ENCODE peak calls at places on chromosomes 3 and 15, in nine cellular contexts. Z is ovary, T is AG04449, B is osteoblast, C is fibroblast of pulmonary artery, M is GM20000, I is endothelial cell, K is progenitor cell of endocrine pancreas, V is RWPE1. P is an unnamed sample.

GRCh38 chr15:53693729-53694533 is 65.5 kb downstream of the WDR72 start:
- DNase-seq in K (no peak), M (no peak), B (no peak), C (no peak), T (no peak), I (no peak), Z (peak), V (no peak), P (no peak)

GRCh38 chr3:101809178-101810022 is 30.4 kb downstream of the NXPE3 start:
- DNase-seq in Z (no peak), K (no peak), V (peak), I (peak), M (no peak), T (no peak), B (peak), C (peak), P (no peak)

GRCh38 chr15:68681836-68682235 is 103.0 kb downstream of the CORO2B start:
- DNase-seq in B (no peak), V (no peak), T (no peak), M (no peak), K (no peak), C (no peak), I (no peak), Z (no peak), P (no peak)

GRCh38 chr3:144187531-144188230 is 216.1 kb downstream of the DIPK2A start:
- DNase-seq in B (no peak), K (no peak), M (no peak), T (peak), C (peak), V (no peak), I (no peak), Z (no peak), P (peak)

GRCh38 chr3:42179110-42179725 is 86.8 kb downstream of the CCK start:
- DNase-seq in M (no peak), B (peak), V (peak), K (no peak), Z (peak), C (peak), I (no peak), T (peak), P (peak)

GRCh38 chr3:161156936-161157335 is 51.8 kb upstream of the B3GALNT1 start:
- DNase-seq in B (no peak), Z (no peak), K (no peak), M (no peak), V (no peak), C (no peak), T (no peak), I (no peak), P (no peak)

GRCh38 chr15:95450413-95450812 is 880.1 kb upstream of the NR2F2 start:
- DNase-seq in Z (no peak), B (no peak), T (no peak), K (no peak), C (no peak), V (no peak), M (no peak), I (no peak), P (no peak)

GRCh38 chr15:51382787-51383186 is 41.3 kb downstream of the GLDN start:
- DNase-seq in C (peak), T (no peak), Z (no peak), B (peak), M (peak), V (peak), K (no peak), I (peak), P (peak)

GRCh38 chr15:28096720-28097431 is 2.2 kb downstream of the OCA2 start:
- DNase-seq in Z (no peak), K (peak), M (no peak), B (peak), T (no peak), V (no peak), C (no peak), I (no peak), P (no peak)

GRCh38 chr3:53802256-53802880 is 43.9 kb downstream of the CHDH start:
- DNase-seq in K (no peak), M (no peak), C (no peak), I (no peak), V (no peak), B (no peak), Z (no peak), T (no peak), P (no peak)

GRCh38 chr15:62770752-62771151 is 271.8 kb upstream of the TPM1 start:
- DNase-seq in M (no peak), Z (no peak), I (no peak), C (peak), K (no peak), T (peak), V (peak), B (peak), P (peak)

GRCh38 chr3:142981108-142981507 is 17.6 kb upstream of the PAQR9 start:
- DNase-seq in M (no peak), I (no peak), B (no peak), V (no peak), C (no peak), K (no peak), T (no peak), Z (no peak), P (no peak)

GRCh38 chr3:153232737-153233330 is 70.8 kb downstream of the RAP2B start:
- DNase-seq in I (no peak), V (no peak), B (peak), K (no peak), C (peak), M (no peak), T (peak), Z (no peak), P (peak)

GRCh38 chr3:7282988-7283387 is 422.1 kb downstream of the GRM7 start:
- DNase-seq in M (no peak), Z (no peak), B (no peak), T (no peak), K (no peak), V (no peak), C (peak), I (no peak), P (no peak)

GRCh38 chr15:93066834-93067648 is 22.0 kb downstream of the RGMA start:
- DNase-seq in K (no peak), M (no peak), C (no peak), I (no peak), T (no peak), B (no peak), V (no peak), Z (no peak), P (no peak)

GRCh38 chr3:62559831-62560445 is 186.6 kb upstream of the FEZF2 start:
- DNase-seq in T (no peak), B (peak), K (no peak), V (no peak), Z (no peak), I (no peak), C (peak), M (no peak), P (peak)

GRCh38 chr3:39255503-39256325 is 24.1 kb downstream of the CX3CR1 start:
- DNase-seq in I (no peak), K (no peak), T (no peak), Z (no peak), V (no peak), B (no peak), C (no peak), M (peak), P (no peak)

GRCh38 chr3:55069950-55070349 is 142.1 kb upstream of the LRTM1 start:
- DNase-seq in B (no peak), T (no peak), Z (no peak), M (no peak), K (no peak), I (no peak), V (no peak), C (no peak), P (no peak)

GRCh38 chr15:90149609-90150340 is 47.5 kb upstream of the IDH2 start:
- DNase-seq in C (no peak), Z (no peak), V (no peak), K (no peak), M (no peak), I (no peak), T (no peak), B (no peak), P (no peak)

GRCh38 chr3:100289339-100289738 is 28.5 kb downstream of the TBC1D23 start:
- DNase-seq in Z (no peak), I (no peak), M (no peak), K (no peak), C (peak), V (no peak), T (no peak), B (no peak), P (no peak)

GRCh38 chr3:46900007-46900292 is 22.4 kb downstream of the PTH1R start:
- DNase-seq in V (no peak), I (no peak), K (no peak), T (no peak), C (no peak), Z (no peak), B (peak), M (no peak), P (no peak)

GRCh38 chr15:101710806-101711205 is 13.5 kb downstream of the TARS3 start:
- DNase-seq in C (peak), Z (no peak), K (no peak), V (peak), I (no peak), M (no peak), B (peak), T (peak), P (peak)

GRCh38 chr3:150202696-150203095 is 205.4 kb upstream of the TSC22D2 start:
- DNase-seq in Z (no peak), I (no peak), T (no peak), C (no peak), B (no peak), M (no peak), K (no peak), V (no peak), P (no peak)

GRCh38 chr3:17023006-17023664 is 138.4 kb downstream of the PLCL2 start:
- DNase-seq in M (peak), K (no peak), C (peak), I (no peak), B (no peak), V (no peak), Z (no peak), T (no peak), P (no peak)

GRCh38 chr3:15478300-15478979 is 43.1 kb downstream of the COLQ start:
- DNase-seq in V (no peak), K (no peak), T (no peak), M (no peak), Z (no peak), I (no peak), B (no peak), C (no peak), P (no peak)

GRCh38 chr3:156473341-156473740 is 81.6 kb downstream of the SSR3 start:
- DNase-seq in T (no peak), K (no peak), I (no peak), M (no peak), B (no peak), Z (no peak), C (no peak), V (no peak), P (no peak)

GRCh38 chr3:156477306-156477705 is 77.6 kb downstream of the SSR3 start:
- DNase-seq in T (no peak), B (no peak), V (no peak), Z (no peak), K (no peak), M (no peak), C (peak), I (no peak), P (peak)

GRCh38 chr3:156471431-156471830 is 83.5 kb downstream of the SSR3 start:
- DNase-seq in B (no peak), K (no peak), C (peak), M (no peak), V (no peak), Z (peak), T (no peak), I (no peak), P (no peak)

GRCh38 chr3:156472150-156472549 is 82.8 kb downstream of the SSR3 start:
- DNase-seq in C (no peak), B (no peak), Z (no peak), I (no peak), V (no peak), T (no peak), M (peak), K (no peak), P (no peak)

DNA sequence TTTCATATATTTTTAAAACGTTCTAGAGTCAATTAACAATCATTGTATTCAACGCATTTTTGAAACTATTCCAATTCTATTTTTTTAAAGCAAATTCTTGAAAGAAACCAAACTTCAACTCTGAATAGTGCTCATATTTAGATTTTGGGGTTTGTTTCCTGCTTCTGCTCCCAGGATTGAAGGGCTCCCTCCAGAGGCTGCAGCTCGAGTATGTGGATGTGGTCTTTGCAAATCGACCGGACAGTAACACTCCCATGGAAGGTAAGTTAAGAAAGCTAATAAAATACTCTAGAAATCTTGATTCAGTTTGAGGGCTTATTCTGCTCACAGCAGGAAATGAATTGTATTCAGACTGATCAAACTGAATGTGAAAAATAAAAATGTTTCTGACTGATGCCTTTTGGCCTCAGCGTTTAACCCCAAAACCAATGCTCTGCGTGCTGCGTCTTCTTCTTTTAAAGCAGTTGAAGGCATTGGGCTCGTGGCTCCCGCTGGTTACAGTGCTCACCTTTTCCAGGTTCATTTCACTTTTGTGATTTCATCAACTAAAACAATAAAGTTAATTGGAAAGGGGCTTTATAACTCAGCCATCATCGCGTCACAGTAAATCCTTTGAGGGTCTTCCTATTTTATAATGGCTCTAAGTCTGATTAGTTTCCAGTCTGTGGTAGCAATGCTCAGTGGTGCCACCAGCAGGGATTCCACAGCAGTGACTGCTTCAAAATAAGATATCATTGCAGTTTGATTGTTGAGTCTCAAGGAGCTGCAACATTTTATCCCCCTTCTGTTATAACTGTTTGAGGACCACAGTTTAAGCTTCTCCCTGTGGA is 80.1 kb downstream of the SSR3 start:
- DNase-seq in I (peak), C (no peak), B (peak), K (no peak), Z (no peak), T (no peak), M (peak), V (no peak), P (no peak)
- TF ChIP-seq CTCF in I (peak), C (peak), B (peak), K (peak), Z (no peak), T (peak), M (peak), V (no peak), P (peak)

GRCh38 chr15:60301024-60301423 is 96.8 kb downstream of the ANXA2 start:
- DNase-seq in I (no peak), B (no peak), M (no peak), K (no peak), T (no peak), C (no peak), Z (no peak), V (peak), P (no peak)

GRCh38 chr15:60297047-60297446 is 100.7 kb downstream of the ANXA2 start:
- DNase-seq in C (no peak), B (no peak), T (no peak), M (no peak), I (no peak), K (no peak), Z (no peak), V (peak), P (no peak)

DNA sequence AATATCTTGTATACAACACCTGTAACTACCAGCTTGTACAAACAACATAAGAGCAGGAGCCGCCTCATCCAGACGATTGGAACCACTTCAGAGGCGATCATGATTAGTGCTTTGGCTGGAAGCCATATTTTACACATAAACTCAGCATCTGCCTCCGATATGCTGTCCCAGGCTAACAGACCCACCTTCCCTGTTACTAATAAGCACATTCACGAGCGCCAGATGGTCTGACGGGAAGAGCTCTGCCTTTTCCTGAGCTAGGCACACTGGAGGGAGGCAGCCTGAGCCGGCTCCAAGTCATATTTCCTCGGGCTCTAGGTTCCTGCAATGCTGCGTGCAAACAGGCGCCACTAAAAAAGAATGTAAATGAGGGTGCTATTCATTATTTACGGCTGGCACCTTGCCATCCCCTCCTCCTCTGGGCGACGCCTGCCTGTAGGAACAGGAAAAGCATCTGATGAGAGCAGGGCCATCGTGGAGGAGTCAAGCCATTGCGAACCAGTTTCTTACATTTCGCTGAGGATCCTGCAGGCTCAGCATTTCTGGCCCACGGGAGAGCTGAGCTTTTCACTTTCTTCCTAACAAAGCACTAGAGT is 98.2 kb downstream of the ANXA2 start:
- DNase-seq in K (no peak), Z (peak), T (no peak), I (no peak), B (no peak), C (peak), V (peak), M (no peak), P (no peak)
- TF ChIP-seq CTCF in K (no peak), Z (no peak), T (peak), I (no peak), B (no peak), C (no peak), V (peak), M (no peak), P (peak)

DNA sequence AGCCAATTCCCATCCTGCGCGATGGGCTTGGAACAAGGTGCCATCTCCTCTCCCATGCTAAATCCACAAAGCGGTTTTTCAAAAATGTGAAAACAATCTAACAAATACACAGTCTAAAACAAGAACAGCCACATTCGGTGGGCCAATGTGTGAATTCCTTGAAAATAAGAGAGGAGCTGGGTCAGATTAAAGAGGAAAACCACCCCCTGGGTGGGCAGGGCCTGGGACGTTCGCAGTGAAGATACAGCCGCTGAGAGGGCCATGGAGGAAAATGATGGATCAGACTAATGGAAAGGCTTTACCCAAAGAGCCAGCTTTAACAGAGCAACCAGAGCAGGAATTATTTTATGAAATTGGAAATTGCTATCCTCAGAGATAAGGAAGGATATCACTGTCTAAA is 27.4 kb downstream of the PRR20G start:
- DNase-seq in C (no peak), M (no peak), T (no peak), B (no peak), Z (no peak), K (no peak), V (no peak), I (no peak), P (no peak)
- TF ChIP-seq CTCF in C (no peak), M (no peak), T (no peak), B (no peak), Z (no peak), K (no peak), V (no peak), I (no peak), P (no peak)

GRCh38 chr3:197802505-197803459 is 11.7 kb downstream of the LRCH3 start:
- DNase-seq in Z (no peak), B (no peak), I (no peak), K (no peak), V (no peak), T (no peak), C (no peak), M (no peak), P (no peak)
- TF ChIP-seq CTCF in Z (no peak), B (peak), I (no peak), K (peak), V (no peak), T (no peak), C (peak), M (no peak), P (peak)

GRCh38 chr3:37702478-37703154 is 159.1 kb upstream of the CTDSPL start:
- DNase-seq in V (no peak), C (no peak), K (no peak), I (no peak), B (no peak), M (no peak), Z (no peak), T (no peak), P (no peak)

GRCh38 chr3:37703633-37704032 is 158.0 kb upstream of the CTDSPL start:
- DNase-seq in M (no peak), C (peak), V (peak), B (no peak), K (no peak), Z (no peak), I (no peak), T (no peak), P (no peak)

GRCh38 chr3:37704129-37704528 is 157.6 kb upstream of the CTDSPL start:
- DNase-seq in I (no peak), T (no peak), V (no peak), B (no peak), M (no peak), Z (no peak), C (no peak), K (no peak), P (no peak)

GRCh38 chr3:37701729-37702128 is 160.0 kb upstream of the CTDSPL start:
- DNase-seq in K (no peak), B (no peak), Z (no peak), T (no peak), C (no peak), M (no peak), I (no peak), V (no peak), P (no peak)

DNA sequence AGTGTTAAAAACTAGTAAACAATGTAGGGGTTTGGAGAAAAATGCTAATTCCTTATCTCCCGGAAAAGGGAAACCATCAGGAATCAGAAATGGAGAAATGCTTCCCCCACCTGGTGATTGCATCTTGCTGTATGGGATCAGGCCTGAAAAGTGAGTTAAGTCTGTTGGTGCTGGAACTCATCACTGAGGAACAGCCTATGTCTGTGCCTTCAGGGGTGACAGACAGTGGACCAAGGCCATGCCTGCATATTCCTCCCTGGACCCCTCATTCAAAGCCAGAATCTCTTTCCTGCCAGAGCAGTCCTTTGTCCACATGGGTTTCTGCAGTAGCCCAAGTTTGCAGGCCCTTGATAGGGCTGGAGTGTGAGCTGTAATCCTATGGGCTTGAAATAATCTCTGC is 160.8 kb upstream of the CTDSPL start:
- DNase-seq in M (no peak), Z (no peak), T (no peak), V (no peak), B (no peak), C (peak), I (no peak), K (no peak), P (no peak)
- TF ChIP-seq CTCF in M (no peak), Z (no peak), T (no peak), V (no peak), B (no peak), C (no peak), I (no peak), K (no peak), P (peak)

P was measured in AG09319.